ENCODE peak calls at places on chromosomes 1 and 21, in nine cellular contexts. W, C, N, I, O, X, Q, R and T are unnamed samples.

GRCh38 chr21:46606427-46606813 is 1.5 kb upstream of the S100B start:
- DNase-seq in N (no peak), I (no peak), W (no peak), Q (no peak), X (no peak), R (peak), O (no peak), C (no peak), T (no peak)

GRCh38 chr1:117658676-117659075 is 52.8 kb downstream of the TENT5C start:
- DNase-seq in X (no peak), Q (no peak), W (no peak), N (no peak), I (peak), R (no peak), O (no peak), C (no peak), T (no peak)

GRCh38 chr1:209484429-209484828 is 99.1 kb upstream of the CAMK1G start:
- DNase-seq in X (no peak), O (no peak), C (no peak), W (no peak), I (no peak), N (no peak), Q (no peak), R (no peak), T (no peak)

GRCh38 chr1:212233321-212233720 is 51.9 kb upstream of the PPP2R5A start:
- DNase-seq in O (no peak), C (no peak), N (no peak), W (no peak), I (no peak), X (no peak), Q (no peak), R (no peak), T (no peak)

GRCh38 chr1:147598631-147599361 is 57.5 kb downstream of the BCL9 start:
- DNase-seq in O (no peak), Q (no peak), X (peak), N (no peak), I (peak), C (peak), W (no peak), R (peak), T (peak)

GRCh38 chr1:47624531-47624930 is 186.7 kb downstream of the FOXD2 start:
- DNase-seq in I (peak), X (no peak), O (no peak), R (no peak), Q (peak), N (no peak), W (peak), C (no peak), T (no peak)

GRCh38 chr1:86016076-86016746 is 140.4 kb downstream of the COL24A1 start:
- DNase-seq in I (no peak), Q (no peak), O (no peak), W (no peak), C (no peak), R (no peak), X (no peak), N (no peak), T (no peak)

GRCh38 chr1:107877749-107878148 is 87.2 kb downstream of the VAV3 start:
- DNase-seq in W (no peak), C (no peak), R (no peak), N (no peak), Q (no peak), O (no peak), I (no peak), X (no peak), T (no peak)

GRCh38 chr1:119790481-119791198 is 20.6 kb downstream of the REG4 start:
- DNase-seq in N (no peak), Q (peak), X (no peak), C (no peak), R (no peak), O (no peak), W (no peak), I (no peak), T (no peak)

GRCh38 chr21:46597896-46598343 is 7.0 kb downstream of the S100B start:
- DNase-seq in Q (no peak), W (no peak), I (no peak), N (no peak), C (no peak), R (peak), X (no peak), O (no peak), T (no peak)

GRCh38 chr1:154170547-154171221 is 15.8 kb upstream of the NUP210L start:
- DNase-seq in R (no peak), O (no peak), Q (no peak), C (no peak), W (no peak), N (no peak), I (no peak), X (no peak), T (no peak)

GRCh38 chr1:70487910-70488665 is 77.0 kb downstream of the CTH start:
- DNase-seq in O (peak), I (no peak), C (no peak), N (no peak), Q (no peak), W (peak), X (no peak), R (no peak), T (no peak)

GRCh38 chr1:119582801-119583200 is 65.3 kb downstream of the ZNF697 start:
- DNase-seq in R (no peak), Q (no peak), N (peak), W (peak), C (no peak), O (peak), I (peak), X (peak), T (no peak)

GRCh38 chr1:234866007-234866866 is 256.3 kb upstream of the IRF2BP2 start:
- DNase-seq in W (peak), R (no peak), C (no peak), O (peak), I (peak), X (no peak), N (peak), Q (no peak), T (peak)

GRCh38 chr1:31576743-31577455 is 584 bp downstream of the TINAGL1 start:
- DNase-seq in X (no peak), C (no peak), O (no peak), N (no peak), W (no peak), Q (peak), I (peak), R (peak), T (peak)

GRCh38 chr1:53892911-53893310 is 1.1 kb upstream of the DIO1 start:
- DNase-seq in Q (no peak), C (no peak), N (no peak), X (no peak), O (no peak), W (no peak), R (no peak), I (no peak), T (no peak)

GRCh38 chr1:116335847-116336246 is 37.2 kb upstream of the ATP1A1 start:
- DNase-seq in X (no peak), N (no peak), R (no peak), O (no peak), Q (no peak), C (no peak), W (no peak), I (no peak), T (no peak)

GRCh38 chr1:227926216-227926791 is 21.4 kb downstream of the WNT9A start:
- DNase-seq in R (no peak), O (no peak), W (no peak), C (no peak), N (no peak), Q (no peak), I (no peak), X (no peak), T (no peak)

GRCh38 chr1:234683856-234684632 is 74.1 kb upstream of the IRF2BP2 start:
- DNase-seq in W (peak), X (peak), Q (peak), N (peak), C (peak), R (peak), I (peak), O (peak), T (peak)

GRCh38 chr1:240575976-240576666 is 35.8 kb downstream of the GREM2 start:
- DNase-seq in I (no peak), Q (no peak), R (no peak), C (no peak), W (no peak), X (no peak), N (no peak), O (peak), T (no peak)

GRCh38 chr1:107530543-107530942 is 389.7 kb downstream of the NTNG1 start:
- DNase-seq in Q (no peak), C (no peak), O (no peak), X (no peak), W (no peak), I (no peak), N (no peak), R (no peak), T (peak)

GRCh38 chr1:65119951-65120350 is 28.1 kb upstream of the AK4 start:
- DNase-seq in X (no peak), C (no peak), W (no peak), R (no peak), Q (no peak), O (no peak), N (no peak), I (no peak), T (no peak)

GRCh38 chr1:31788825-31789256 is 24.7 kb upstream of the ADGRB2 start:
- DNase-seq in R (no peak), C (no peak), O (peak), W (peak), N (no peak), X (no peak), I (no peak), Q (no peak), T (no peak)

GRCh38 chr1:36176151-36176949 is 20.4 kb downstream of the MAP7D1 start:
- DNase-seq in C (no peak), R (no peak), W (no peak), I (no peak), X (no peak), Q (no peak), N (no peak), O (no peak), T (no peak)

GRCh38 chr1:240426056-240426455 is 185.9 kb downstream of the GREM2 start:
- DNase-seq in Q (no peak), C (no peak), I (no peak), W (no peak), X (no peak), R (no peak), N (no peak), O (no peak), T (no peak)

GRCh38 chr1:235818632-235819136 is 48.0 kb downstream of the LYST start:
- DNase-seq in I (no peak), Q (no peak), C (no peak), O (no peak), R (no peak), W (no peak), N (no peak), X (no peak), T (no peak)

GRCh38 chr1:41721039-41721438 is 197.7 kb downstream of the HIVEP3 start:
- DNase-seq in O (no peak), C (no peak), W (no peak), R (no peak), I (no peak), Q (no peak), N (no peak), X (no peak), T (no peak)

GRCh38 chr1:43007377-43008105 is 48.9 kb upstream of the SLC2A1 start:
- DNase-seq in C (no peak), N (no peak), O (no peak), I (peak), X (no peak), W (no peak), R (peak), Q (no peak), T (no peak)

DNA sequence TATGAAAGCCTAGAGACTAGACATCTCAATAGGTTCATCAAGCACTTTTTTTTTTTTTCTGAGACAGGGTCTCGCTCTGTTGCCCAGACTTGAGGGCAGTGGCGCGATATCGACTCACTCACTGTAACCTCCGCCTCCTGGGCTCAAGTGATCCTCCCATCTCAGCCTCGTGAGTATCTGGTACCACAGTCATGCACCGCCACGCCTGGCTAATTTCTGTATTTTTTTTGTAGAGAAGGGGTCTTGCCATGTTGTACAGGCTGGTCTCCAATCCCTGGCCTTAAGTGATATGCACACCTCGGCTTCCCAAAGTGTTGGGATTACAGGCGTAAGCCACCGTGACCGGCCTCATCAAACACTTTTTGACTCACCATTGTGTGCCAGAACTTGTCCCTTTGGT is 613 bp upstream of the GPATCH4 start:
- DNase-seq in I (no peak), O (no peak), Q (no peak), R (no peak), X (no peak), C (no peak), N (no peak), W (no peak), T (no peak)
- TF ChIP-seq EP300 in I (no peak), O (no peak), Q (no peak), R (no peak), X (no peak), C (no peak), N (no peak), W (no peak), T (no peak)

GRCh38 chr1:151716405-151716762 is 219 bp downstream of the CELF3 start:
- DNase-seq in Q (no peak), R (no peak), O (no peak), X (no peak), C (no peak), I (no peak), W (no peak), N (no peak), T (no peak)
- TF ChIP-seq CTCF in Q (no peak), R (no peak), O (no peak), X (no peak), C (no peak), I (no peak), W (no peak), N (no peak), T (no peak)

DNA sequence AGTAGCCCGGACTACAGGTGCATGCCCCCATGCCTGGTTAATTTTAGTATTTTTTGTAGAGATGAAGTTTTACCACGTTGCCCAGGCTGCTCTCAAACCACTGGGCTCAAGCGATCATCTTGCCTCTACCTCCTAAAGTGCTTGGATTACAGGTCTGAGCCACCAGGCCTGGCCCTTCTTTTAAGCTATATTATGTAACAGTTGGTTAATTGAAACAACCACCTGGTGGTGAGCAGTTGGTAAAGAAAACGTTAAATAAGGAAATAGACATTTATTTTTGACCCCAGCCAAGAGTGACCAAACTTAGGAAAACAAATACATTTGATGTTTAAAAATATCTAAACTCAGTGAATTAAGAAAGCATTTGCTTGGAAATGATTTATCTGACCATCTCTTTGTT is 12.1 kb upstream of the PDC start:
- DNase-seq in I (no peak), O (no peak), Q (no peak), W (no peak), N (no peak), R (no peak), X (no peak), C (no peak), T (no peak)
- TF ChIP-seq POLR2A in I (no peak), O (no peak), Q (no peak), W (no peak), N (no peak), R (no peak), X (no peak), C (no peak), T (no peak)

DNA sequence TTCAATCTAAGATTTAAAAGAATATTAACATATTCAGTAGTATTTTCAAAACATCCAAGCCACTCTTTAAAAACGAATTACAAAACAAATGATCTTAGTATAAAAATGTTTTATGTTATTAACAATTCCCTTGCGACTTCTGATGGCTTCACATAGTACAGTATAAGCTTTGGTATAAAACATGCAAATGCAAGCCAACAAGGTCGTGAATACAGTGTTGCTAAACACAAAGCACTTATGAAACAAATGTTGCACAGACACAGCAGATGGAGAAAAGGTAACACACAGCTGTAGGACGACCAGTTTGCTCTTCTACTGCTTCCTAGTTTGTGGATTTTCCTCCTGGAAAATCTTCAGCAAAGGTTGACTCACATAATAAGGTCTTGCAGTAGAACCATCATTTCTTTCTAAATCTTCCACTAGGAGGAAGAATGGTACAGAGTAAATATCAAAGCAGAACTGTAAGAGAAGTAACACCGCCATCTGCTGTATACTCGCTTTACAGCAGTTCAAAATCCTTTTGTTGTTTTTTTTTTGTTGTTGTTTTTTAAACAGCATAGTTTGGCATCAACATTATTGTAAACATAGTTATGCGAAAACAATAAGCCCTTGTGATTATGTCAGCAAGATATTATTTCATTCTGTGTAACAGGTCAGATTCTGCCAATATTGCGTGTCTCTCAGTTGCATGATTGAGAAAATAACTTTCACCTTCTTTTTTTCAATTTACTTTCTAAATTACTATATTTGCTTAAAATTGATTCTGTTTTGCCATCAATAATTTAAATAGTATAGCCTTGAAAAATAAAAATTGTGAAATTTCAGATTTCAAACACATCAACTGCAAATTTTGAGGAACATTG is 69.5 kb downstream of the LHX8 start:
- DNase-seq in C (no peak), I (no peak), R (no peak), Q (no peak), X (no peak), N (no peak), O (peak), W (peak), T (no peak)
- TF ChIP-seq EP300 in C (no peak), I (no peak), R (no peak), Q (no peak), X (no peak), N (no peak), O (no peak), W (no peak), T (no peak)

DNA sequence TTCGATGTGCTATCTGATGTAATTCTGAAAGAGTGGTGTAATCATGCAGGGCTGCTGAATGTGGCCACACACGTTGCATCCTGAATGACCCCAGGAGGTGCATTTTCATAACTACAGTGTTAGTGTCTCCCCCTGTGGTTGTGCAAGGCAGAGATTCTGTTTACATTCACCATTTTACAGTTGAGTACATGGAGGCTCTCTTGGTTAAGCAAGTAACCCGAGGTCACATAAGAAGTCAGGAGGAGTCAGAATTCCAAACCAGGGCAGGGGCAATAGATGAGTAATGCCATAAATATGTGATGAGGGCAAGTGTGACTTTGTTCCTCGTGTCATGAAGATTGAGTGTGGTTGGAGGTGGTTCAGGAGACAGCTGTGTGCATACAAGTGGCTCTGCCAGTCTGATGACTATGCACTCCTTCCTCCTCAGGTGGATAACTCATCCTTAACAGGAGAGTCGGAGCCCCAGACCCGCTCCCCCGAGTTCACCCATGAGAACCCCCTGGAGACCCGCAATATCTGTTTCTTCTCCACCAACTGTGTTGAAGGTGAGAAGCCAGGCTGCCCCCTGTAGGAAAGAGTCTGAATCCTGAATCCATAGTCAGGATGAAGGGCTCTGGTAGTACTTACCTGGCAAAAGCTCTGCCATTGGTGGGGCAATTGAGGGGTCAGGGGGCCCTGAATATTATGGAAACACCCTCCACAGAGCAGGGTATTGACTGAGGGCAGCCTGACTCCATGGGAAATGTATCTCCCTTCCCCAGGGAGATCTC is 9.3 kb downstream of the ATP1A2 start:
- DNase-seq in O (peak), X (no peak), R (no peak), N (no peak), C (no peak), W (peak), I (no peak), Q (no peak), T (no peak)
- TF ChIP-seq CTCF in O (peak), X (no peak), R (no peak), N (no peak), C (no peak), W (peak), I (no peak), Q (peak), T (no peak)

GRCh38 chr1:207029991-207030521 is 2.5 kb downstream of the C1orf116 start:
- DNase-seq in R (no peak), C (no peak), W (no peak), O (no peak), X (no peak), Q (no peak), I (no peak), N (no peak), T (no peak)

GRCh38 chr1:207030522-207031009 is 2.0 kb downstream of the C1orf116 start:
- DNase-seq in W (no peak), Q (no peak), O (no peak), C (no peak), X (no peak), R (no peak), N (no peak), I (no peak), T (no peak)

GRCh38 chr1:207032528-207033017 is at the start of gene C1orf116:
- DNase-seq in C (no peak), Q (no peak), R (no peak), I (peak), X (no peak), N (no peak), W (peak), O (peak), T (no peak)

GRCh38 chr1:207031632-207032258 is 811 bp downstream of the C1orf116 start:
- DNase-seq in W (peak), I (peak), N (no peak), O (no peak), R (no peak), C (no peak), X (no peak), Q (no peak), T (no peak)

DNA sequence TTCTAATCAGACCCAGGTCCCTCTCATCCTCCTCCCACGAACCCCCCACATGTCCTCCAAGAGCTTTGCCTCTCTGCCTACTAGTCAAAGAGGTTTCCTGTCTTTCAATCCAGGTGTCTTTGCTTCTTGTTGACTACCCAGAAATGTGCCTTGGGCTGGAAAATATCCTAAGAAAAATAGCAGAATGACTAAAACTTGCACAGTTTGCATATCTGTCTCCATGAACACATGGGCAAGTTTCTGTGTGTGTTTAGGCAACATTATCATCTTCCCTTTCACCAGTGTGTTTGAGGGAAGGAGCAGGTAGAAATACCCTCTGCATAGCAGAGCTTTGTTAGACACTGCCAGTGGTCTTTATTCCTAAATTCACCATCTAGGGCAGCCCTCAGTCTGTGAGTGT is 1.5 kb downstream of the C1orf116 start:
- DNase-seq in Q (no peak), R (no peak), I (no peak), C (no peak), O (no peak), W (no peak), N (no peak), X (no peak), T (no peak)
- TF ChIP-seq POLR2A in Q (no peak), R (peak), I (no peak), C (no peak), O (no peak), W (no peak), N (no peak), X (no peak), T (no peak)

GRCh38 chr1:79519084-79519760 is 512.7 kb upstream of the ADGRL4 start:
- DNase-seq in X (no peak), C (no peak), Q (no peak), R (no peak), W (no peak), O (no peak), N (no peak), I (no peak), T (no peak)
- TF ChIP-seq EP300 in X (no peak), C (no peak), Q (no peak), R (no peak), W (no peak), O (no peak), N (no peak), I (no peak), T (no peak)

GRCh38 chr1:15328785-15329480 is 80.8 kb upstream of the EFHD2 start:
- DNase-seq in O (no peak), X (peak), Q (no peak), R (no peak), W (no peak), I (peak), N (no peak), C (no peak), T (no peak)
- TF ChIP-seq CTCF in O (no peak), X (no peak), Q (peak), R (peak), W (peak), I (no peak), N (peak), C (peak), T (no peak)